ENCODE peak calls at places on chromosomes 3 and 15, in eight cellular contexts. P is endothelial cell, I is HTR-8/SVneo, K is mucosa of gallbladder, E is left ventricle myocardium superior, U is neural progenitor cell, J is RWPE1, R is neural crest cell. Q is an unnamed sample.

GRCh38 chr3:17233398-17233800 is 348.6 kb downstream of the PLCL2 start:
- DNase-seq in P (peak), E (no peak), U (peak), K (peak), I (peak), R (peak), J (peak), Q (peak)

GRCh38 chr3:45210308-45211038 is 15.6 kb downstream of the TMEM158 start:
- DNase-seq in P (peak), I (peak), J (peak), R (peak), E (peak), K (peak), U (peak), Q (peak)

GRCh38 chr15:60009581-60010379 is 5.7 kb downstream of the FOXB1 start:
- DNase-seq in R (no peak), K (no peak), J (no peak), I (no peak), E (no peak), P (no peak), U (peak), Q (no peak)

GRCh38 chr3:160330111-160330510 is 68.9 kb downstream of the IFT80 start:
- DNase-seq in K (no peak), I (no peak), J (no peak), U (no peak), R (no peak), E (no peak), P (no peak), Q (no peak)

GRCh38 chr3:146187334-146187950 is 26.5 kb upstream of the PLOD2 start:
- DNase-seq in K (no peak), P (peak), R (peak), J (peak), U (peak), E (no peak), I (no peak), Q (peak)

GRCh38 chr3:193560870-193561269 is 6.2 kb upstream of the ATP13A4 start:
- DNase-seq in K (no peak), J (no peak), I (no peak), P (no peak), U (no peak), R (no peak), E (peak), Q (no peak)

GRCh38 chr3:124529826-124530571 is 200.3 kb upstream of the UMPS start:
- DNase-seq in J (no peak), E (no peak), R (no peak), I (peak), P (no peak), K (peak), U (no peak), Q (peak)

GRCh38 chr3:13276438-13277129 is 143.5 kb downstream of the NUP210 start:
- DNase-seq in U (no peak), P (no peak), I (no peak), K (no peak), R (no peak), J (no peak), E (peak), Q (no peak)

GRCh38 chr3:189714991-189715961 is 84.1 kb downstream of the TP63 start:
- DNase-seq in U (no peak), P (no peak), K (no peak), R (no peak), E (no peak), I (peak), J (no peak), Q (no peak)

GRCh38 chr3:57446318-57446841 is 97.8 kb downstream of the DNAH12 start:
- DNase-seq in I (peak), J (no peak), E (no peak), R (no peak), K (no peak), U (no peak), P (no peak), Q (no peak)